ENCODE peak calls at places on chromosomes 13 and 19, in seven cellular contexts. F is neural progenitor cell, Y is left ventricle myocardium inferior, U is prostate gland, S is right atrium auricular region, B is dorsolateral prefrontal cortex, C is right lobe of liver. J is an unnamed sample.

GRCh38 chr13:24365191-24365590 is 55.8 kb downstream of the C1QTNF9 start:
- DNase-seq in F (no peak), Y (no peak), U (no peak), S (no peak), B (no peak), C (no peak), J (no peak)

GRCh38 chr13:102373221-102373620 is 28.6 kb downstream of the FGF14 start:
- DNase-seq in F (no peak), Y (no peak), U (no peak), S (no peak), B (no peak), C (no peak), J (no peak)

GRCh38 chr13:21685485-21686064 is 14.7 kb downstream of the FGF9 start:
- DNase-seq in F (no peak), Y (no peak), U (no peak), S (no peak), B (no peak), C (no peak), J (no peak)

GRCh38 chr19:32607479-32607878 is 26.5 kb downstream of the PDCD5 start:
- DNase-seq in F (no peak), Y (no peak), U (no peak), S (no peak), B (no peak), C (peak; percentile 33), J (no peak)

GRCh38 chr19:2461751-2462634 is 5.2 kb upstream of the LMNB2 start:
- DNase-seq in F (peak; percentile 78), Y (peak; percentile 67), U (no peak), S (no peak), B (no peak), C (peak; percentile 73), J (peak; percentile 94)

GRCh38 chr13:49098198-49098597 is 121.9 kb upstream of the MLNR start:
- DNase-seq in F (no peak), Y (no peak), U (peak; percentile 18), S (no peak), B (no peak), C (no peak), J (no peak)

GRCh38 chr13:113809934-113810333 is 50.9 kb downstream of the TMEM255B start:
- DNase-seq in F (no peak), Y (no peak), U (no peak), S (no peak), B (no peak), C (no peak), J (no peak)

GRCh38 chr19:2770055-2771013 is 12.7 kb downstream of the SGTA start:
- DNase-seq in F (no peak), Y (peak; percentile 65), U (no peak), S (peak; percentile 80), B (no peak), C (no peak), J (peak; percentile 51)

GRCh38 chr13:50170447-50171037 is 155.3 kb downstream of the KCNRG start:
- DNase-seq in F (no peak), Y (no peak), U (no peak), S (no peak), B (no peak), C (no peak), J (no peak)

GRCh38 chr13:78601124-78601885 is 2.0 kb downstream of the POU4F1 start:
- DNase-seq in F (peak; percentile 71), Y (no peak), U (no peak), S (no peak), B (no peak), C (no peak), J (peak; percentile 66)

GRCh38 chr19:3135961-3136683 is at the start of gene GNA15:
- DNase-seq in F (no peak), Y (no peak), U (peak; percentile 72), S (no peak), B (no peak), C (no peak), J (peak; percentile 62)

GRCh38 chr13:73691891-73692290 is 442.3 kb downstream of the KLF12 start:
- DNase-seq in F (no peak), Y (no peak), U (no peak), S (no peak), B (no peak), C (no peak), J (no peak)

GRCh38 chr13:45769072-45769471 is 67.0 kb downstream of the CBY2 start:
- DNase-seq in F (peak; percentile 43), Y (no peak), U (no peak), S (no peak), B (no peak), C (no peak), J (no peak)

GRCh38 chr13:103168901-103169508 is 102.8 kb upstream of the SLC10A2 start:
- DNase-seq in F (no peak), Y (no peak), U (no peak), S (no peak), B (no peak), C (no peak), J (no peak)

GRCh38 chr19:4993683-4994082 is 24.8 kb downstream of the KDM4B start:
- DNase-seq in F (no peak), Y (no peak), U (no peak), S (no peak), B (no peak), C (no peak), J (no peak)

GRCh38 chr19:3459322-3459881 is 20.9 kb downstream of the SMIM24 start:
- DNase-seq in F (no peak), Y (peak; percentile 91), U (peak; percentile 40), S (peak; percentile 94), B (peak; percentile 47), C (peak; percentile 80), J (peak; percentile 86)

GRCh38 chr19:45814851-45815481 is at the start of gene RSPH6A:
- DNase-seq in F (peak; percentile 34), Y (no peak), U (no peak), S (no peak), B (no peak), C (no peak), J (peak; percentile 85)

GRCh38 chr13:102856603-102857002 is 10.8 kb downstream of the ERCC5 start:
- DNase-seq in F (no peak), Y (peak; percentile 76), U (no peak), S (no peak), B (no peak), C (peak; percentile 57), J (no peak)

GRCh38 chr13:80086304-80086721 is 254.6 kb downstream of the SPRY2 start:
- DNase-seq in F (no peak), Y (no peak), U (no peak), S (no peak), B (no peak), C (no peak), J (no peak)

GRCh38 chr13:87671824-87672603 is 843 bp downstream of the SLITRK5 start:
- DNase-seq in F (peak; percentile 62), Y (no peak), U (no peak), S (no peak), B (peak; percentile 52), C (peak; percentile 42), J (peak; percentile 78)

GRCh38 chr19:14505488-14506239 is 9.7 kb upstream of the GIPC1 start:
- DNase-seq in F (peak; percentile 70), Y (no peak), U (peak; percentile 58), S (no peak), B (no peak), C (no peak), J (peak; percentile 95)

GRCh38 chr13:89650226-89650625 is 1697.3 kb upstream of the MIR17HG start:
- DNase-seq in F (no peak), Y (no peak), U (no peak), S (no peak), B (no peak), C (no peak), J (no peak)

GRCh38 chr19:40601061-40601973 is at the start of gene LTBP4:
- DNase-seq in F (peak; percentile 72), Y (peak; percentile 78), U (no peak), S (no peak), B (peak; percentile 61), C (no peak), J (no peak)
- H3K27me3 ChIP-seq in F (peaks cover 83% of the 10 kb centered on the region), Y (peaks cover 22% of the 10 kb centered on the region), U (no peaks in the 10 kb centered on the region), S (peaks cover 5% of the 10 kb centered on the region), B (no peaks in the 10 kb centered on the region), C (peaks cover 30% of the 10 kb centered on the region), J (peaks cover 67% of the 10 kb centered on the region)

DNA sequence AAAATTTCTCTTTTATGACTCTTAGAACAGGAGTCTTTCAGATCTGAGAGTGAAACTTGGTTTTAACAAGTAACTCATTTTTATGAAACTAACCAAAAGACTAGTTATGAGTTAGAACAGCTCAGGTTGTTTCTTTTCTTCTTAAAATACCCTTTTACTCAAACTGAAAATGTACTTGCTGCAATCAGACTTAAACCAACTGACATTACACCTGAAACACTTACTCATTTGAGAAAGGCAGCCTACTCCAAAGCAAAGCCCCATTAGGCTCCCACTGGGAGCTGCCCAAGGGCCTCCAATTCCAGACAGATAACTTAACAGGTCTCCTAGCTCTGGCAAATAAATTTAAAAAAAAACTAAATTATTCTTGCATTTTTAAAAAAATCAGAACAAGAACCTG is 3.6 kb downstream of the FOXO1 start:
- DNase-seq in F (peak; percentile 19), Y (no peak), U (no peak), S (no peak), B (no peak), C (no peak), J (no peak)
- H3K4me3 ChIP-seq in F (no peak overlapping the region), Y (peak overlapping the region; percentile 95), U (no peak overlapping the region), S (peak overlapping the region; percentile 74), B (peak overlapping the region; percentile 87), C (no peak overlapping the region), J (no peak overlapping the region)

DNA sequence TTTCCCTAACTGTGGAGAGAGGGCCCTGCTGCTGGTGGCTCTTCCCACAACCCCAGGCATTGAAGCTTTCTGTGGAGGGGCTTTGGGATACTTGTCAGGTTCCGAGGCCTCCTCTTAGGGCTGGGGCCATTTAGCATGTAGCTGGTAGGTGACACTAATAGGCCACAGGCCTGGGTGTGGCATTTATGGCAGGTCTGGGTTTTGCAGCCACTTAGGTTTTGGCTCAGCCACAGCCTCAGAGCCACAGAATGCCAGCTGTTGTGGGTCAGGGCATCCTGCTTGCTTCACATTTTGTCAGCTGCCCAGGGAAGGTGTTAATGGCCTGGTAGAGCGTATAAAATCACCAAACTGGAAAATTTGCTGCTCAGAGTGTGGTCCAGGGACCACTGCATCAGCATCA is 15.7 kb downstream of the FAM124A start:
- DNase-seq in F (no peak), Y (no peak), U (no peak), S (no peak), B (no peak), C (no peak), J (no peak)
- H3K27me3 ChIP-seq in F (no peaks in the 10 kb centered on the region), Y (no peaks in the 10 kb centered on the region), U (no peaks in the 10 kb centered on the region), S (no peaks in the 10 kb centered on the region), B (no peaks in the 10 kb centered on the region), C (no peaks in the 10 kb centered on the region), J (no peaks in the 10 kb centered on the region)

GRCh38 chr19:47036233-47036651 is 12.2 kb downstream of the TMEM160 start:
- DNase-seq in F (peak; percentile 42), Y (no peak), U (no peak), S (no peak), B (no peak), C (no peak), J (no peak)
- H3K4me3 ChIP-seq in F (peak overlapping the region; percentile 63), Y (peak overlapping the region; percentile 65), U (peak overlapping the region; percentile 29), S (peak overlapping the region; percentile 52), B (peak overlapping the region; percentile 57), C (peak overlapping the region; percentile 12), J (peak overlapping the region; percentile 40)